ENCODE peak calls at places on chromosomes 3 and 15, in five cellular contexts. One of them, this sample, is unnamed. For H3K4me1, the result is how much of the 10 kb centered on the place peaks cover.

GRCh38 chr3:152104847-152105415 is 163.8 kb upstream of the MBNL1 start:
- DNase-seq in testis: no peak
- DNase-seq in ovary: no peak
- DNase-seq in transverse colon: no peak
- DNase-seq in A549: no peak
- DNase-seq in this sample: no peak

GRCh38 chr3:115986555-115987207 is 363.4 kb downstream of the GAP43 start:
- DNase-seq in testis: no peak
- DNase-seq in ovary: no peak
- DNase-seq in transverse colon: no peak
- DNase-seq in A549: peak
- DNase-seq in this sample: no peak

GRCh38 chr3:196531418-196531817 is 16.3 kb upstream of the SMCO1 start:
- DNase-seq in testis: no peak
- DNase-seq in ovary: no peak
- DNase-seq in transverse colon: no peak
- DNase-seq in A549: no peak
- DNase-seq in this sample: no peak

GRCh38 chr3:111324142-111324541 is 217.9 kb upstream of the CD96 start:
- DNase-seq in testis: no peak
- DNase-seq in ovary: no peak
- DNase-seq in transverse colon: no peak
- DNase-seq in A549: no peak
- DNase-seq in this sample: no peak

GRCh38 chr3:122362026-122362425 is 21.0 kb downstream of the MIX23 start:
- DNase-seq in testis: no peak
- DNase-seq in ovary: no peak
- DNase-seq in transverse colon: no peak
- DNase-seq in A549: no peak
- DNase-seq in this sample: no peak

GRCh38 chr3:151946606-151947005 is 73.2 kb downstream of the SUCNR1 start:
- DNase-seq in testis: no peak
- DNase-seq in ovary: no peak
- DNase-seq in transverse colon: no peak
- DNase-seq in A549: no peak
- DNase-seq in this sample: no peak

GRCh38 chr15:70593795-70594194 is 169.6 kb downstream of the UACA start:
- DNase-seq in testis: no peak
- DNase-seq in ovary: no peak
- DNase-seq in transverse colon: no peak
- DNase-seq in A549: no peak
- DNase-seq in this sample: no peak

GRCh38 chr3:105860649-105861048 is 8.2 kb downstream of the CBLB start:
- DNase-seq in testis: no peak
- DNase-seq in ovary: no peak
- DNase-seq in transverse colon: no peak
- DNase-seq in A549: no peak
- DNase-seq in this sample: no peak

GRCh38 chr3:31275038-31275562 is 257.6 kb upstream of the STT3B start:
- DNase-seq in testis: no peak
- DNase-seq in ovary: no peak
- DNase-seq in transverse colon: no peak
- DNase-seq in A549: peak
- DNase-seq in this sample: no peak

GRCh38 chr3:65549626-65549959 is 489.1 kb downstream of the MAGI1 start:
- DNase-seq in testis: no peak
- DNase-seq in ovary: no peak
- DNase-seq in transverse colon: no peak
- DNase-seq in A549: no peak
- DNase-seq in this sample: no peak

GRCh38 chr3:128432301-128432897 is 34.3 kb downstream of the DNAJB8 start:
- DNase-seq in testis: no peak
- DNase-seq in ovary: no peak
- DNase-seq in transverse colon: no peak
- DNase-seq in A549: no peak
- DNase-seq in this sample: no peak

GRCh38 chr3:99760602-99761001 is 57.1 kb upstream of the CMSS1 start:
- DNase-seq in testis: no peak
- DNase-seq in ovary: no peak
- DNase-seq in transverse colon: no peak
- DNase-seq in A549: no peak
- DNase-seq in this sample: no peak

GRCh38 chr15:39934415-39935044 is 615 bp downstream of the EIF2AK4 start:
- DNase-seq in testis: no peak
- DNase-seq in ovary: no peak
- DNase-seq in transverse colon: no peak
- DNase-seq in A549: no peak
- DNase-seq in this sample: no peak

GRCh38 chr15:32691316-32692032 is 26.3 kb upstream of the GREM1 start:
- DNase-seq in testis: no peak
- DNase-seq in ovary: no peak
- DNase-seq in transverse colon: no peak
- DNase-seq in A549: no peak
- DNase-seq in this sample: no peak

GRCh38 chr15:49428392-49429095 is 5.5 kb downstream of the FGF7 start:
- DNase-seq in testis: no peak
- DNase-seq in ovary: no peak
- DNase-seq in transverse colon: no peak
- DNase-seq in A549: no peak
- DNase-seq in this sample: no peak

GRCh38 chr3:23431759-23432158 is 228.6 kb downstream of the UBE2E2 start:
- DNase-seq in testis: no peak
- DNase-seq in ovary: no peak
- DNase-seq in transverse colon: no peak
- DNase-seq in A549: no peak
- DNase-seq in this sample: no peak

GRCh38 chr15:95363636-95364035 is 966.9 kb upstream of the NR2F2 start:
- DNase-seq in testis: no peak
- DNase-seq in ovary: no peak
- DNase-seq in transverse colon: no peak
- DNase-seq in A549: no peak
- DNase-seq in this sample: no peak

GRCh38 chr3:71425491-71426071 is 157.9 kb downstream of the FOXP1 start:
- DNase-seq in testis: no peak
- DNase-seq in ovary: no peak
- DNase-seq in transverse colon: no peak
- DNase-seq in A549: no peak
- DNase-seq in this sample: no peak

GRCh38 chr3:122800031-122800430 is 5.2 kb downstream of the SLC49A4 start:
- DNase-seq in testis: no peak
- DNase-seq in ovary: no peak
- DNase-seq in transverse colon: no peak
- DNase-seq in A549: no peak
- DNase-seq in this sample: no peak

GRCh38 chr3:153595186-153595815 is 433.3 kb downstream of the RAP2B start:
- DNase-seq in testis: no peak
- DNase-seq in ovary: no peak
- DNase-seq in transverse colon: no peak
- DNase-seq in A549: peak
- DNase-seq in this sample: no peak

GRCh38 chr3:118734664-118735063 is 300.0 kb downstream of the IGSF11 start:
- DNase-seq in testis: no peak
- DNase-seq in ovary: no peak
- DNase-seq in transverse colon: no peak
- DNase-seq in A549: no peak
- DNase-seq in this sample: no peak

GRCh38 chr3:54756330-54756731 is 171.5 kb downstream of the LRTM1 start:
- DNase-seq in testis: no peak
- DNase-seq in ovary: no peak
- DNase-seq in transverse colon: no peak
- DNase-seq in A549: no peak
- DNase-seq in this sample: no peak

GRCh38 chr15:66780172-66780972 is 78.3 kb downstream of the SMAD6 start:
- DNase-seq in testis: no peak
- DNase-seq in ovary: no peak
- DNase-seq in transverse colon: peak
- DNase-seq in A549: peak
- DNase-seq in this sample: no peak

GRCh38 chr15:31236184-31237041 is 90.2 kb upstream of the KLF13 start:
- DNase-seq in testis: peak
- DNase-seq in ovary: peak
- DNase-seq in transverse colon: peak
- DNase-seq in A549: peak
- DNase-seq in this sample: peak

GRCh38 chr3:28901029-28901428 is 379.8 kb upstream of the RBMS3 start:
- DNase-seq in testis: peak
- DNase-seq in ovary: no peak
- DNase-seq in transverse colon: no peak
- DNase-seq in A549: no peak
- DNase-seq in this sample: no peak

GRCh38 chr3:78580691-78581090 is 1187.1 kb downstream of the ROBO1 start:
- DNase-seq in testis: no peak
- DNase-seq in ovary: no peak
- DNase-seq in transverse colon: no peak
- DNase-seq in A549: no peak
- DNase-seq in this sample: no peak

GRCh38 chr3:155312781-155313180 is 19.3 kb upstream of the STRIT1 start:
- DNase-seq in testis: no peak
- DNase-seq in ovary: no peak
- DNase-seq in transverse colon: no peak
- DNase-seq in A549: no peak
- DNase-seq in this sample: no peak

GRCh38 chr3:32595318-32595717 is 24.7 kb upstream of the DYNC1LI1 start:
- DNase-seq in testis: no peak
- DNase-seq in ovary: no peak
- DNase-seq in transverse colon: no peak
- DNase-seq in A549: no peak
- DNase-seq in this sample: peak

GRCh38 chr3:25846282-25846681 is 56.4 kb downstream of the OXSM start:
- DNase-seq in testis: no peak
- DNase-seq in ovary: no peak
- DNase-seq in transverse colon: no peak
- DNase-seq in A549: no peak
- DNase-seq in this sample: no peak

GRCh38 chr3:148723591-148723990 is 25.9 kb downstream of the AGTR1 start:
- DNase-seq in testis: no peak
- DNase-seq in ovary: no peak
- DNase-seq in transverse colon: no peak
- DNase-seq in A549: peak
- DNase-seq in this sample: no peak

GRCh38 chr3:196181127-196181546 is 30.1 kb downstream of the ZDHHC19 start:
- DNase-seq in testis: no peak
- DNase-seq in ovary: no peak
- DNase-seq in transverse colon: no peak
- DNase-seq in A549: no peak
- DNase-seq in this sample: no peak

GRCh38 chr15:42498212-42499038 is 3.0 kb downstream of the SNAP23 start:
- DNase-seq in testis: no peak
- DNase-seq in ovary: no peak
- DNase-seq in transverse colon: no peak
- DNase-seq in A549: no peak
- DNase-seq in this sample: no peak

DNA sequence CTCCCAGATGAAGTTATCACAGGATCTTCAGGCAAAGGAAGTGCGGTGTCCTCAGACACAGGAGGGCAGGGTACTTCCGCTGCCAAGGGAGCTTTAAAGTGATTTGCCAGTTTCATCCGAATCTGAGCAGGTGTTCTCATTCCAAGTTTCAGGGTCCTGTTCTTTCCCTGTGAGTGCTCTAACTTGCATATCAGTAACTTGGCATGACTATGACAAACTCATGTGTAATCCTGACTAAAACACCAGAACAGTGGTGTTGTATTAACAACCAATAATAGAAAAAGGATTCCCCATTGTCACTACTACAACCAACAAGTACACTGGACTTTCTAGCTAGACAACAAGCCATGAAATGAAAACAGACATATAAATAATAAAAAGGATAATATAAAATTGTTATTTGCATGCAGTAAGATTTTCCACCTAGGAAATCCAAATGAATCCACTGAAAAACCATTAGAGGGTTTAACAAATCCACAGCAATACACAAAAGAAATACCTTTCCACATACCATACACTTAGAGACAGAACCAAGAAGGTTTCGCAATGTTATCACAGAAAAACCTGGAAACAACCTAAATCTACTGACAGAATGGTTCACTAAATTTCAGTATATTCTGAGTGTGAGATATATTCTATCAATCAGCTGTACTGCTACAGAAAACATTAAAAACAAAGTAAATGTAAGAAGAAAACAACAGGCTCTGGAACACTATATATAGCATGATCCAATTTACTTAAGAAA is 40.9 kb upstream of the RPL35A start:
- DNase-seq in testis: no peak
- DNase-seq in ovary: no peak
- DNase-seq in transverse colon: no peak
- DNase-seq in A549: no peak
- DNase-seq in this sample: no peak
- H3K4me1 ChIP-seq in testis: under half
- H3K4me1 ChIP-seq in ovary: under half
- H3K4me1 ChIP-seq in transverse colon: under half
- H3K4me1 ChIP-seq in A549: under half
- H3K4me1 ChIP-seq in this sample: under half

DNA sequence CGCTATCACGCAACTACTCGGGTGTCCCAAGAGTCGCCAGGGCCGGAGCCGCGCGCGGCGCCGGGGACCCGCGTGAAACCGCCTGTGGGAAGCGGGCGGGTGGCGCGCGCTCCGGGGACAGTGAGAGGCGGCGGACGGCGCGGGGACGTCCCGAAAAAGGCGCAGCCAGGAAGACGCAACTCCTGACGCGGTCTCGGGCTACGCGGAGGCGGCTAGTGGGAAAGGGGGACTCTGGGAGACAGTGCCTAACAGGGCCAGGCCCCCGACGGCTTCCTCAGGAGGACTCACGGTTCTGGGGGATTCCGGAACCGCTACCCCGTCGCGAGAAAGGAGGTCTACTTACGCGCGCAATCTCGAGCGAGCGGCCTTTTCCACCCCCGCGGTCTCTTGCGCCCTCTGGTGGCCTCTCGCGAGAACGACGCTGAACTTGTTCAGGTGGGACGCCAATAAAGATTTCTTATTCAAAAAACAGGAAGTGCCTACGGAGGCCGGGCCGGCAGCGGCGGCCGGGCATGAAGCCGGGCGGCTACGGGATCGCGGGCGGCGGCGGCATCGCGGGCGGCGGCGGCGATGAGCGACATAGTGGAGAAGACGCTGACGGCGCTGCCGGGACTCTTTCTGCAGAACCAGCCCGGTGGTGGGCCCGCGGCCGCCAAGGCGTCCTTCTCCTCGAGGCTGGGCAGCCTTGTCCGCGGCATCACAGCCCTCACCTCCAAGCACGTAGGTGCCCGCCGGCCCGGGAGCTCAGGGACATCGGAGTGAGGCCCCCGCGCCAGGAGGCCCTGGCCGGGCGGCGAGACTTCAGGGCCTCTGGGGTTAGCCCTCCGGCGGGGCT is at the start of gene AP4E1:
- DNase-seq in testis: peak
- DNase-seq in ovary: peak
- DNase-seq in transverse colon: peak
- DNase-seq in A549: peak
- DNase-seq in this sample: peak
- TF ChIP-seq POLR2A in testis: no peak
- TF ChIP-seq POLR2A in ovary: peak
- TF ChIP-seq POLR2A in transverse colon: peak
- TF ChIP-seq POLR2A in A549: peak
- TF ChIP-seq POLR2A in this sample: peak

GRCh38 chr15:73994912-73995622 is 551 bp downstream of the PML start:
- DNase-seq in testis: no peak
- DNase-seq in ovary: peak
- DNase-seq in transverse colon: peak
- DNase-seq in A549: no peak
- DNase-seq in this sample: no peak
- H3K4me1 ChIP-seq in testis: under half
- H3K4me1 ChIP-seq in ovary: under half
- H3K4me1 ChIP-seq in transverse colon: under half
- H3K4me1 ChIP-seq in A549: under half
- H3K4me1 ChIP-seq in this sample: under half

GRCh38 chr3:52705688-52706686 is at the start of the genes GLT8D1 and SPCS1:
- DNase-seq in testis: peak
- DNase-seq in ovary: peak
- DNase-seq in transverse colon: peak
- DNase-seq in A549: peak
- DNase-seq in this sample: peak
- TF ChIP-seq POLR2A in testis: peak
- TF ChIP-seq POLR2A in ovary: peak
- TF ChIP-seq POLR2A in transverse colon: peak
- TF ChIP-seq POLR2A in A549: peak
- TF ChIP-seq POLR2A in this sample: peak

This sample was measured in gastrocnemius medialis.